ENCODE peak calls at places on chromosomes 2 and 18, in six cellular contexts. V, Z, F, U, L and D are unnamed samples.

GRCh38 chr2:215828528-215829184 is 184.7 kb downstream of the MREG start:
- DNase-seq in Z (peak; percentile 67), V (peak; percentile 58), L (peak; percentile 78), U (peak; percentile 75), F (peak; percentile 89), D (peak; percentile 21)

GRCh38 chr18:45521777-45522176 is 93.5 kb upstream of the SLC14A2 start:
- DNase-seq in Z (peak; percentile 34), V (no peak), L (peak; percentile 43), U (no peak), F (no peak), D (no peak)

GRCh38 chr2:195343942-195344530 is 313.0 kb upstream of the SLC39A10 start:
- DNase-seq in Z (peak; percentile 44), F (no peak), V (no peak), U (no peak), L (no peak), D (no peak)

GRCh38 chr2:181790716-181791649 is 100.5 kb upstream of the ITPRID2 start:
- DNase-seq in Z (peak; percentile 97), V (no peak), L (no peak), U (no peak), F (no peak), D (peak; percentile 95)

GRCh38 chr2:134253804-134254203 is at the start of gene MGAT5:
- DNase-seq in F (no peak), L (no peak), V (peak; percentile 81), Z (no peak), U (no peak), D (no peak)

GRCh38 chr2:230498506-230499107 is 82.6 kb downstream of the SP100 start:
- DNase-seq in U (no peak), L (no peak), Z (no peak), F (no peak), V (no peak), D (no peak)

GRCh38 chr2:10654069-10654468 is 35.7 kb downstream of the NOL10 start:
- DNase-seq in U (no peak), Z (peak; percentile 94), L (no peak), F (no peak), V (no peak), D (peak; percentile 59)

GRCh38 chr2:163990088-163990487 is 254.3 kb upstream of the FIGN start:
- DNase-seq in F (no peak), Z (no peak), V (no peak), U (no peak), L (no peak), D (no peak)

GRCh38 chr18:58231930-58232329 is 187.9 kb downstream of the NEDD4L start:
- DNase-seq in U (no peak), L (no peak), Z (no peak), V (peak; percentile 46), F (no peak), D (no peak)

GRCh38 chr18:35240664-35241522 is at the start of gene ZNF397:
- DNase-seq in L (peak; percentile 98), Z (peak; percentile 93), U (peak; percentile 98), V (peak; percentile 98), F (peak; percentile 99), D (peak; percentile 41)

GRCh38 chr2:10036095-10036879 is 7.1 kb upstream of the KLF11 start:
- DNase-seq in V (peak; percentile 91), U (no peak), Z (peak; percentile 82), L (peak; percentile 91), F (peak; percentile 32), D (no peak)

GRCh38 chr2:28045676-28046351 is 155.3 kb downstream of the BABAM2 start:
- DNase-seq in F (no peak), L (no peak), U (no peak), Z (no peak), V (no peak), D (no peak)

GRCh38 chr2:85887566-85888019 is 1.2 kb downstream of the ST3GAL5 start:
- DNase-seq in F (no peak), V (peak; percentile 53), L (peak; percentile 69), Z (peak; percentile 56), U (peak; percentile 73), D (no peak)

GRCh38 chr18:50203801-50204604 is 9.1 kb upstream of the MYO5B start:
- DNase-seq in L (peak; percentile 59), U (peak; percentile 85), Z (no peak), F (peak; percentile 91), V (peak; percentile 63), D (no peak)

GRCh38 chr2:48357351-48357750 is 172.6 kb upstream of the STON1 start:
- DNase-seq in L (no peak), U (no peak), Z (no peak), V (no peak), F (no peak), D (no peak)

GRCh38 chr18:58870130-58870529 is 5.5 kb downstream of the ZNF532 start:
- DNase-seq in F (no peak), V (no peak), U (no peak), L (no peak), Z (no peak), D (no peak)

GRCh38 chr18:73758446-73758845 is 389.2 kb downstream of the FBXO15 start:
- DNase-seq in Z (peak; percentile 64), L (no peak), U (no peak), F (no peak), V (no peak), D (no peak)

GRCh38 chr2:143893340-143893739 is 626.6 kb downstream of the ZEB2 start:
- DNase-seq in V (no peak), F (no peak), L (no peak), Z (no peak), U (no peak), D (no peak)

GRCh38 chr2:78768016-78768415 is 257.5 kb upstream of the REG3G start:
- DNase-seq in Z (no peak), F (peak; percentile 29), U (no peak), V (no peak), L (no peak), D (no peak)

GRCh38 chr18:7877609-7878008 is 310.5 kb downstream of the PTPRM start:
- DNase-seq in Z (peak; percentile 29), U (no peak), L (no peak), F (no peak), V (no peak), D (no peak)

GRCh38 chr2:216742411-216742810 is 47.1 kb upstream of the IGFBP5 start:
- DNase-seq in V (no peak), Z (no peak), U (no peak), F (no peak), L (peak; percentile 48), D (no peak)

GRCh38 chr2:1487758-1488715 is 74.8 kb downstream of the TPO start:
- DNase-seq in Z (no peak), L (no peak), U (no peak), V (no peak), F (no peak), D (no peak)

GRCh38 chr2:224416656-224417360 is 14.9 kb upstream of the FAM124B start:
- DNase-seq in V (no peak), U (no peak), L (no peak), Z (no peak), F (no peak), D (no peak)
- H3K4me3 ChIP-seq in V (no peak overlapping the region), U (no peak overlapping the region), L (no peak overlapping the region), Z (no peak overlapping the region), F (no peak overlapping the region), D (no peak overlapping the region)

GRCh38 chr18:62326646-62327348 is 1.7 kb downstream of the TNFRSF11A start:
- DNase-seq in F (no peak), L (no peak), V (no peak), U (no peak), Z (no peak), D (no peak)
- H3K4me3 ChIP-seq in F (peak overlapping the region; percentile 87), L (no peak overlapping the region), V (peak overlapping the region; percentile 65), U (peak overlapping the region; percentile 85), Z (no peak overlapping the region), D (no peak overlapping the region)

GRCh38 chr2:54000122-54000521 is 29.3 kb upstream of the PSME4 start:
- DNase-seq in V (no peak), U (no peak), Z (no peak), F (no peak), L (no peak), D (no peak)

GRCh38 chr2:54000524-54000923 is 29.7 kb upstream of the PSME4 start:
- DNase-seq in Z (no peak), V (no peak), U (no peak), L (no peak), F (no peak), D (no peak)

GRCh38 chr2:53991948-53992347 is 21.2 kb upstream of the PSME4 start:
- DNase-seq in Z (no peak), V (no peak), F (no peak), U (no peak), L (no peak), D (no peak)

GRCh38 chr2:53998834-53999233 is 28.0 kb upstream of the PSME4 start:
- DNase-seq in U (no peak), F (no peak), Z (no peak), L (no peak), V (no peak), D (no peak)

DNA sequence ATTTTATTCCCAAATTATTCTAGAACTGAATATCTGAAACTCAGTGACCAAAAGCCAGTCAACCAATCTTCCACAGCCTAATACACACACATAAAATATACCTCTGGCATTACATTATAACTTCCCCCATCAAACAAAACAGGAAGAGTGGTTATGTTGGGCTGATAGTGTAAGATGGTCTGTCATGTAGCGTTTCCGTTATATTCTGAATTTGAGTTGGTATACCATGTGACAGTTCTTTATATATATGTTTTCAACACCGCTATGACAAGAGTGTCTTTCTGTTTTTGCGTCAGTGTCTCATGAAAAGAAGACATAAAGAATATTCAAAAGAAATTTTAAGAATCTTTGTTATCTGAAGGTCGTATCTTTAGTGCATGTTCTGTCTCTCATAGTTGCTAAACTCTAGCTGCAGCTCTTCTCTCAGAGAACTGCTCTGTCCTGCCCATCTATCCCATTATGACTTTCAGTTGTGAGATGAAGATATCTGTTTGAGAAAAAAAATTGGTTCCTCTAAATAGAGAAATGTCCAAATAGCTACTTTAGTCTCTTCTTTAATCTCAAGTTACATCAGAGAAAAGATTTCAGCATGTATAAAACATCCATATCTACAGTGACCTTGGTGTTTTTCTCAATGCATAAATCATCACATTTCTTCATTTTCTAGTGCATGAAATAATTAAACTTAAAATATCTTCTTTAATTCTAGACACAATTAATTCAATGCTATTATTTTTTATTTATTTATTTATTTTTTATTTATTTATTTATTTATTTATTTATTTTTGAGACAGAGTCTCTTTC is 24.1 kb upstream of the PSME4 start:
- DNase-seq in L (no peak), V (no peak), U (no peak), F (no peak), Z (no peak), D (no peak)
- H3K4me3 ChIP-seq in L (no peak overlapping the region), V (no peak overlapping the region), U (no peak overlapping the region), F (no peak overlapping the region), Z (no peak overlapping the region), D (no peak overlapping the region)

DNA sequence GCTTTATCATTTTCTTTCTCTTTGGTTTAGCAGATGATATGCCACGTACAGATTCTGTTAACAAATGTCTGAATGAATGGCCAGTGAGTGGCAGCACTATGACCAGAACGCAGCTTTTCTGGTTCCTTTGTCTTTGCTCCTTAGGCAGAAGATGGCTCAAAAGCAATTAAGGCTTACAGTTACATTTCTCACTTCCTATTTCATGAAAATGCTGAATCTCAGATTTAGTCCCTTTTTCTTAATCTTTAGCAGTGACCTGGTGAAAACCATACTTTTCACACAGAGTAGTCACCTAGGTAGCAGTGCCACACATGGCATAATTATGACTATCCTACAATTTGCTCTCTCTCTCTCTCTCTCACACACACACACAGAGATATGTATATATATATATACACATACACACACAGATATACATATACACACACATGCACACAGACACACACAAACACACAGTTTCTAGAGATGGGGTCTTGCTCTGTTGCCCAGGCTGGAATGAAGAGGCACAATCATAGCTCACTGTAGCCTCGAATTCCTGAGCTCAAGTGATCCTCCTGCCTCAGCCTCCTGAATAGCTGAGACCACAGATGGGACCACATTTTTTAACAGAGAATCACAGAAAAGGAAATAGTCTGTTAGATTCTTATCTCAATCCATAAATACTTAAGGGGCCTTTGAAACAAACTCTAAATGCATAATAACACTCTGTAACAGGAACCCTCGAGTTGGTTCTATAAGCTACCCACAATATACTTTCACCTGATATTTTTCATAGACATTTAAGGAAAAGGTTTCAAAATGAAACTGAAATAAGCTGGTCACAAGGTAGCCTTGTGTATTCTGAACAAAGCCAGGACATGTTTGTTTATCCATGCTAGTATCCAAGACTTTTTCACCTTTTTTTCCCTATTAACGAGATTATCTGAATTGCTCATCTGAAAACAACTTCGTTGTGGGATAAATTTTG is 11.6 kb downstream of the PDE6D start:
- DNase-seq in Z (no peak), U (no peak), L (no peak), V (no peak), F (no peak), D (no peak)
- H3K4me3 ChIP-seq in Z (no peak overlapping the region), U (no peak overlapping the region), L (no peak overlapping the region), V (no peak overlapping the region), F (no peak overlapping the region), D (no peak overlapping the region)